ENCODE peak calls at places on chromosomes 6 and 20, in five cellular contexts. One of them, this sample, is unnamed.

GRCh38 chr6:66328181-66328580 is 621.2 kb upstream of the EYS start:
- DNase-seq in effector memory CD4-positive, alpha-beta T cell: no peak
- DNase-seq in fibroblast of lung: peak; percentile 35
- DNase-seq in iPS DF 6.9: no peak
- DNase-seq in IMR-90: no peak
- DNase-seq in this sample: no peak

GRCh38 chr6:679282-679681 is 13.7 kb downstream of the EXOC2 start:
- DNase-seq in effector memory CD4-positive, alpha-beta T cell: no peak
- DNase-seq in iPS DF 6.9: no peak
- DNase-seq in fibroblast of lung: peak; percentile 33
- DNase-seq in IMR-90: peak; percentile 75
- DNase-seq in this sample: no peak

GRCh38 chr6:3573670-3574069 is 116.8 kb upstream of the SLC22A23 start:
- DNase-seq in fibroblast of lung: no peak
- DNase-seq in effector memory CD4-positive, alpha-beta T cell: no peak
- DNase-seq in IMR-90: no peak
- DNase-seq in iPS DF 6.9: no peak
- DNase-seq in this sample: no peak

GRCh38 chr6:44454198-44454597 is 66.7 kb downstream of the CDC5L start:
- DNase-seq in fibroblast of lung: no peak
- DNase-seq in effector memory CD4-positive, alpha-beta T cell: no peak
- DNase-seq in IMR-90: peak; percentile 35
- DNase-seq in iPS DF 6.9: no peak
- DNase-seq in this sample: no peak

GRCh38 chr20:43824699-43825402 is 89.8 kb upstream of the TOX2 start:
- DNase-seq in fibroblast of lung: peak; percentile 61
- DNase-seq in IMR-90: peak; percentile 29
- DNase-seq in effector memory CD4-positive, alpha-beta T cell: no peak
- DNase-seq in iPS DF 6.9: no peak
- DNase-seq in this sample: peak; percentile 26

GRCh38 chr6:116012471-116012949 is 48.2 kb downstream of the FRK start:
- DNase-seq in IMR-90: peak; percentile 31
- DNase-seq in effector memory CD4-positive, alpha-beta T cell: no peak
- DNase-seq in fibroblast of lung: peak; percentile 46
- DNase-seq in iPS DF 6.9: no peak
- DNase-seq in this sample: no peak

GRCh38 chr6:33271098-33271607 is 523 bp downstream of the VPS52 start:
- DNase-seq in IMR-90: no peak
- DNase-seq in fibroblast of lung: no peak
- DNase-seq in iPS DF 6.9: no peak
- DNase-seq in effector memory CD4-positive, alpha-beta T cell: no peak
- DNase-seq in this sample: no peak

GRCh38 chr6:113856571-113857564 is at the start of gene MARCKS:
- DNase-seq in IMR-90: peak; percentile 92
- DNase-seq in effector memory CD4-positive, alpha-beta T cell: no peak
- DNase-seq in fibroblast of lung: peak; percentile 90
- DNase-seq in iPS DF 6.9: no peak
- DNase-seq in this sample: peak; percentile 89

GRCh38 chr20:63737940-63738686 is 1.5 kb upstream of the SLC2A4RG start:
- DNase-seq in fibroblast of lung: no peak
- DNase-seq in IMR-90: no peak
- DNase-seq in effector memory CD4-positive, alpha-beta T cell: no peak
- DNase-seq in iPS DF 6.9: no peak
- DNase-seq in this sample: no peak

GRCh38 chr6:87700351-87700728 is 1.7 kb downstream of the AKIRIN2 start:
- DNase-seq in IMR-90: no peak
- DNase-seq in iPS DF 6.9: no peak
- DNase-seq in fibroblast of lung: no peak
- DNase-seq in effector memory CD4-positive, alpha-beta T cell: no peak
- DNase-seq in this sample: no peak

GRCh38 chr6:152096863-152097496 is 289.5 kb downstream of the ESR1 start:
- DNase-seq in fibroblast of lung: peak; percentile 86
- DNase-seq in effector memory CD4-positive, alpha-beta T cell: no peak
- DNase-seq in iPS DF 6.9: no peak
- DNase-seq in IMR-90: peak; percentile 94
- DNase-seq in this sample: peak; percentile 75

GRCh38 chr20:5612476-5613291 is 137.5 kb upstream of the SHLD1 start:
- DNase-seq in fibroblast of lung: peak; percentile 78
- DNase-seq in iPS DF 6.9: no peak
- DNase-seq in effector memory CD4-positive, alpha-beta T cell: no peak
- DNase-seq in IMR-90: peak; percentile 85
- DNase-seq in this sample: peak; percentile 30

GRCh38 chr20:58775371-58775770 is 75.3 kb downstream of the GNAS-AS1 start:
- DNase-seq in IMR-90: no peak
- DNase-seq in iPS DF 6.9: no peak
- DNase-seq in effector memory CD4-positive, alpha-beta T cell: no peak
- DNase-seq in fibroblast of lung: no peak
- DNase-seq in this sample: no peak
- H3K27me3 ChIP-seq in IMR-90: peaks cover 41% of the 10 kb centered on the region
- H3K27me3 ChIP-seq in iPS DF 6.9: no peaks in the 10 kb centered on the region
- H3K27me3 ChIP-seq in effector memory CD4-positive, alpha-beta T cell: no peaks in the 10 kb centered on the region
- H3K27me3 ChIP-seq in fibroblast of lung: no peaks in the 10 kb centered on the region
- H3K27me3 ChIP-seq in this sample: peaks cover 15% of the 10 kb centered on the region

GRCh38 chr20:38237381-38237780 is 23.2 kb downstream of the KIAA1755 start:
- DNase-seq in IMR-90: no peak
- DNase-seq in effector memory CD4-positive, alpha-beta T cell: no peak
- DNase-seq in fibroblast of lung: no peak
- DNase-seq in iPS DF 6.9: no peak
- DNase-seq in this sample: no peak

GRCh38 chr20:38239406-38239805 is 21.1 kb downstream of the KIAA1755 start:
- DNase-seq in IMR-90: no peak
- DNase-seq in effector memory CD4-positive, alpha-beta T cell: no peak
- DNase-seq in fibroblast of lung: no peak
- DNase-seq in iPS DF 6.9: no peak
- DNase-seq in this sample: no peak

GRCh38 chr20:38242848-38243449 is 17.6 kb downstream of the KIAA1755 start:
- DNase-seq in iPS DF 6.9: peak; percentile 41
- DNase-seq in IMR-90: no peak
- DNase-seq in fibroblast of lung: no peak
- DNase-seq in effector memory CD4-positive, alpha-beta T cell: no peak
- DNase-seq in this sample: no peak

GRCh38 chr20:38241201-38241600 is 19.3 kb downstream of the KIAA1755 start:
- DNase-seq in effector memory CD4-positive, alpha-beta T cell: no peak
- DNase-seq in IMR-90: no peak
- DNase-seq in iPS DF 6.9: no peak
- DNase-seq in fibroblast of lung: no peak
- DNase-seq in this sample: no peak

GRCh38 chr20:38238834-38239233 is 21.7 kb downstream of the KIAA1755 start:
- DNase-seq in iPS DF 6.9: no peak
- DNase-seq in fibroblast of lung: no peak
- DNase-seq in IMR-90: no peak
- DNase-seq in effector memory CD4-positive, alpha-beta T cell: no peak
- DNase-seq in this sample: no peak
- H3K27me3 ChIP-seq in iPS DF 6.9: no peaks in the 10 kb centered on the region
- H3K27me3 ChIP-seq in fibroblast of lung: peaks cover 5% of the 10 kb centered on the region
- H3K27me3 ChIP-seq in IMR-90: peaks cover 2% of the 10 kb centered on the region
- H3K27me3 ChIP-seq in effector memory CD4-positive, alpha-beta T cell: no peaks in the 10 kb centered on the region
- H3K27me3 ChIP-seq in this sample: no peaks in the 10 kb centered on the region

GRCh38 chr20:611843-612185 is 1.7 kb upstream of the TCF15 start:
- DNase-seq in iPS DF 6.9: no peak
- DNase-seq in fibroblast of lung: no peak
- DNase-seq in IMR-90: no peak
- DNase-seq in effector memory CD4-positive, alpha-beta T cell: no peak
- DNase-seq in this sample: no peak

GRCh38 chr20:608970-609369 is 1.1 kb downstream of the TCF15 start:
- DNase-seq in fibroblast of lung: no peak
- DNase-seq in IMR-90: no peak
- DNase-seq in effector memory CD4-positive, alpha-beta T cell: no peak
- DNase-seq in iPS DF 6.9: no peak
- DNase-seq in this sample: no peak

GRCh38 chr20:609371-609964 is 641 bp downstream of the TCF15 start:
- DNase-seq in fibroblast of lung: no peak
- DNase-seq in IMR-90: no peak
- DNase-seq in iPS DF 6.9: no peak
- DNase-seq in effector memory CD4-positive, alpha-beta T cell: no peak
- DNase-seq in this sample: no peak

GRCh38 chr20:611047-611842 is 1.1 kb upstream of the TCF15 start:
- DNase-seq in effector memory CD4-positive, alpha-beta T cell: no peak
- DNase-seq in iPS DF 6.9: no peak
- DNase-seq in fibroblast of lung: no peak
- DNase-seq in IMR-90: no peak
- DNase-seq in this sample: no peak

DNA sequence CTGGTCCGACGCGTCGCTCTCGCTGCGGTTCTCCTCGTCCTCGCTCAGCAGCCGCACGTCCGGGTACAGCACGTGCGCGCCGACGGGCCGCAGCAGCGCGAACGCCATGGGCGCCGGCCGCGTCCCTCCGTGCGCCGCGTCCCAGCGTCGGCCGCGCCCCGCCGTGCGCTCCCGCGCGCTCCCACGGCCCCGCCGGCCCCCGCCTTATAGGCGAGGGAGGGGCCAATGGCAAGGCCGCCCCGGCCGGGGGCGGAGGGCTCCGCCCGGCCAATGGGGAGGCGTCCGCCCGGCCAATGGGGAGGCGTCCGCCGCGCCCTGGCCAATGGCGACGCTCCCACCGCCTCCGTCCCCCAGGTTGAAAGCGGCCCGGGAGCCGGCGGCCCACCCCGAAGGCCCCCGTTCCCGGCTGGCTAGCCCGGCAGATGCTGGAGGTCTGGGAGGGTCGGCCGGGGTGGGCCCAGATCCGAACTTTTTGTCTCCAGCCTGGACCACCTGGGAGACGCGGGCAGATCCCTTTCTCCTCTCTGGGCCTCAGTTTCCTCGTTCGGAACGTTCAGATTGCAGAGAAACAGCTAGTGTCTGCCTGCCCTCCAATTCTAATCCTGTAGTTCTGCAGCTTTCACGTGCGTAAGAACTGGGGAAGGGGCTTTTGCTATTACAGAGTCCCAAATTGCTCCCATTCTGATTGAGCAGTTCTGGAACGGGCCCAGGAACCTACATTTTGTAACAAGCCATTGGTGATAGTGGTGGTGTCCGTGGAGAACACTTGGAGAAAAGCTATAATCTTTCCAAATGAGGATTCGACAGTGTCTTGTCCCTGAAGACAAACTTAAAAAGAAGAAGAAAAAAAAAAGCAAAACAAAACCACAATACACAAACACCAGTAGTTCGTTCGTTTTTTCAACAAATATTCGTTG is at the start of gene TCF15:
- DNase-seq in iPS DF 6.9: no peak
- DNase-seq in IMR-90: no peak
- DNase-seq in fibroblast of lung: peak; percentile 19
- DNase-seq in effector memory CD4-positive, alpha-beta T cell: no peak
- DNase-seq in this sample: peak; percentile 4
- H3K27me3 ChIP-seq in iPS DF 6.9: peaks cover 7% of the 10 kb centered on the region
- H3K27me3 ChIP-seq in IMR-90: peaks cover 82% of the 10 kb centered on the region
- H3K27me3 ChIP-seq in fibroblast of lung: peaks cover 41% of the 10 kb centered on the region
- H3K27me3 ChIP-seq in effector memory CD4-positive, alpha-beta T cell: peaks cover 15% of the 10 kb centered on the region
- H3K27me3 ChIP-seq in this sample: peaks cover 51% of the 10 kb centered on the region

GRCh38 chr6:84773133-84773430 is 8.7 kb upstream of the TBX18 start:
- DNase-seq in fibroblast of lung: no peak
- DNase-seq in IMR-90: no peak
- DNase-seq in effector memory CD4-positive, alpha-beta T cell: no peak
- DNase-seq in iPS DF 6.9: no peak
- DNase-seq in this sample: no peak

GRCh38 chr6:84771732-84772131 is 7.3 kb upstream of the TBX18 start:
- DNase-seq in iPS DF 6.9: no peak
- DNase-seq in IMR-90: no peak
- DNase-seq in fibroblast of lung: no peak
- DNase-seq in effector memory CD4-positive, alpha-beta T cell: no peak
- DNase-seq in this sample: no peak

GRCh38 chr6:84774174-84775158 is 10.1 kb upstream of the TBX18 start:
- DNase-seq in IMR-90: no peak
- DNase-seq in effector memory CD4-positive, alpha-beta T cell: no peak
- DNase-seq in iPS DF 6.9: no peak
- DNase-seq in fibroblast of lung: no peak
- DNase-seq in this sample: peak; percentile 47

GRCh38 chr6:84773431-84774173 is 9.2 kb upstream of the TBX18 start:
- DNase-seq in fibroblast of lung: no peak
- DNase-seq in iPS DF 6.9: no peak
- DNase-seq in effector memory CD4-positive, alpha-beta T cell: no peak
- DNase-seq in IMR-90: no peak
- DNase-seq in this sample: peak; percentile 37

DNA sequence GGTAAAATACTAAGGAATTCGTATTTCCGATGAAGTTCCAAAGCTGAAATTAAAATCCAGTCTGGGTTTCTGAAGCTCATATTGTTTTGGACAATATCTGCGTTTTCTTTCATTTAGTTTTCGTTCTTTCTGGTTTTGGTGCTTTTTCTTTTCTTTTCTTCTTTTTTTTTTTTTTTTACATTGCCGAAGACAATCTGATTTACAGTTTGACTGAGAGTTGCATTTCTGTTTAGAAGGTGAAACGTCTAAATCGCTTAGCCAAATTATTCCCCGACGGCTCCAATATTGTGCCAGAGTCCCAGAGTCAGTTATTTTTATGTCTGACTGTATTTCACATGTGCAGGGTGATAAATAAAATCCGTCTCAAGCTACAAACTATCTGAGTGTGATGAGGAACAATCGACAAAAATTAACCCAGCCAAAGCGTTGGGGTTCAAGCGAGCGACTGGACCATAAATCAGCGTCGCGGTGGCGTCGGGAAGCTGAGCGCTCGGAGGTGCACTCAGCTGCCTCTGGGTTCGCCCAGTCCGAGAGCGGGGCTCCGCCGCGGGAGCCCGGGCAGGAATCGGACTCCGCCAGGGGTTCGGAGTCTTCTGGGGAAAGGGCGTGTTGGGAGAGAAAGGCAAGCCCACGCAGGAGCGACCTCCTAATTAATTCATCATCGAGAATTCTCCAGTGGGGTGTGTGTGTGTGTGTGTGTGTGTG is 8.2 kb upstream of the TBX18 start:
- DNase-seq in iPS DF 6.9: no peak
- DNase-seq in fibroblast of lung: no peak
- DNase-seq in effector memory CD4-positive, alpha-beta T cell: no peak
- DNase-seq in IMR-90: no peak
- DNase-seq in this sample: no peak
- H3K27me3 ChIP-seq in iPS DF 6.9: peaks cover 64% of the 10 kb centered on the region
- H3K27me3 ChIP-seq in fibroblast of lung: peaks cover 59% of the 10 kb centered on the region
- H3K27me3 ChIP-seq in effector memory CD4-positive, alpha-beta T cell: peaks cover 32% of the 10 kb centered on the region
- H3K27me3 ChIP-seq in IMR-90: peaks cover 71% of the 10 kb centered on the region
- H3K27me3 ChIP-seq in this sample: peaks cover 64% of the 10 kb centered on the region

GRCh38 chr6:89887452-89888137 is 6.7 kb upstream of the GJA10 start:
- DNase-seq in IMR-90: no peak
- DNase-seq in iPS DF 6.9: no peak
- DNase-seq in fibroblast of lung: peak; percentile 4
- DNase-seq in effector memory CD4-positive, alpha-beta T cell: no peak
- DNase-seq in this sample: no peak

GRCh38 chr6:89888138-89888514 is 6.1 kb upstream of the GJA10 start:
- DNase-seq in iPS DF 6.9: no peak
- DNase-seq in IMR-90: no peak
- DNase-seq in effector memory CD4-positive, alpha-beta T cell: no peak
- DNase-seq in fibroblast of lung: no peak
- DNase-seq in this sample: no peak

GRCh38 chr6:89888871-89889270 is 5.4 kb upstream of the GJA10 start:
- DNase-seq in IMR-90: no peak
- DNase-seq in iPS DF 6.9: no peak
- DNase-seq in effector memory CD4-positive, alpha-beta T cell: no peak
- DNase-seq in fibroblast of lung: no peak
- DNase-seq in this sample: no peak

GRCh38 chr6:89886378-89887120 is 7.7 kb upstream of the GJA10 start:
- DNase-seq in IMR-90: no peak
- DNase-seq in effector memory CD4-positive, alpha-beta T cell: no peak
- DNase-seq in fibroblast of lung: no peak
- DNase-seq in iPS DF 6.9: no peak
- DNase-seq in this sample: no peak
- H3K27me3 ChIP-seq in IMR-90: peaks cover 5% of the 10 kb centered on the region
- H3K27me3 ChIP-seq in effector memory CD4-positive, alpha-beta T cell: no peaks in the 10 kb centered on the region
- H3K27me3 ChIP-seq in fibroblast of lung: no peaks in the 10 kb centered on the region
- H3K27me3 ChIP-seq in iPS DF 6.9: no peaks in the 10 kb centered on the region
- H3K27me3 ChIP-seq in this sample: peaks cover 2% of the 10 kb centered on the region

This sample was measured in mammary epithelial cell.